ENCODE peak calls at places on chromosomes 2 and 18, in six cellular contexts. K is brain microvascular endothelial cell, M is adrenal gland, A is tibial artery, S is WERI-Rb-1, B is psoas muscle. U is an unnamed sample.

GRCh38 chr2:109166811-109167210 is 37.8 kb downstream of the SH3RF3 start:
- DNase-seq in K (peak; percentile 64), M (no peak), A (no peak), S (no peak), B (no peak), U (no peak)

GRCh38 chr2:74632209-74632938 is 15.8 kb downstream of the M1AP start:
- DNase-seq in K (peak; percentile 26), M (no peak), A (no peak), S (peak; percentile 56), B (no peak), U (peak; percentile 55)

GRCh38 chr2:103959174-103960125 is 894.5 kb upstream of the POU3F3 start:
- DNase-seq in K (peak; percentile 28), M (peak; percentile 2), A (no peak), S (peak; percentile 21), B (no peak), U (peak; percentile 9)

GRCh38 chr2:6782523-6783061 is 83.1 kb downstream of the CMPK2 start:
- DNase-seq in K (no peak), M (no peak), A (no peak), S (no peak), B (no peak), U (peak; percentile 86)

GRCh38 chr18:54958711-54959625 is at the start of gene CCDC68:
- DNase-seq in K (no peak), M (no peak), A (no peak), S (no peak), B (peak; percentile 58), U (peak; percentile 90)

GRCh38 chr18:3118195-3119010 is 101.4 kb downstream of the MYOM1 start:
- DNase-seq in K (no peak), M (peak; percentile 28), A (no peak), S (no peak), B (no peak), U (no peak)

GRCh38 chr2:162342841-162343240 is 1.1 kb upstream of the GCA start:
- DNase-seq in K (no peak), M (no peak), A (no peak), S (no peak), B (no peak), U (no peak)

GRCh38 chr2:64950226-64951160 is 38.7 kb upstream of the SLC1A4 start:
- DNase-seq in K (no peak), M (no peak), A (no peak), S (no peak), B (no peak), U (no peak)

GRCh38 chr2:178152977-178153376 is 40.7 kb downstream of the RBM45 start:
- DNase-seq in K (no peak), M (no peak), A (no peak), S (no peak), B (no peak), U (no peak)

GRCh38 chr2:230218411-230218810 is 1.4 kb downstream of the SP110 start:
- DNase-seq in K (no peak), M (no peak), A (no peak), S (no peak), B (no peak), U (no peak)

GRCh38 chr18:48939368-48940097 is 11.2 kb downstream of the SMAD7 start:
- DNase-seq in K (no peak), M (peak; percentile 52), A (no peak), S (no peak), B (no peak), U (no peak)

GRCh38 chr18:4068552-4069158 is 386.5 kb downstream of the DLGAP1 start:
- DNase-seq in K (peak; percentile 36), M (peak; percentile 67), A (no peak), S (peak; percentile 30), B (no peak), U (no peak)

GRCh38 chr18:79645291-79645983 is 34.2 kb upstream of the CTDP1 start:
- DNase-seq in K (no peak), M (no peak), A (no peak), S (no peak), B (no peak), U (no peak)

GRCh38 chr2:189542145-189542882 is 38.3 kb downstream of the SLC40A1 start:
- DNase-seq in K (no peak), M (peak; percentile 55), A (no peak), S (no peak), B (no peak), U (no peak)
- H3K27ac ChIP-seq in K (no peak overlapping the region), M (peak overlapping the region; percentile 50), A (peak overlapping the region; percentile 85), S (no peak overlapping the region), B (peak overlapping the region; percentile 7), U (no peak overlapping the region)

GRCh38 chr2:235048549-235048948 is 96.7 kb downstream of the SH3BP4 start:
- DNase-seq in K (no peak), M (peak; percentile 32), A (peak; percentile 51), S (no peak), B (no peak), U (no peak)

GRCh38 chr2:235051436-235052260 is 99.8 kb downstream of the SH3BP4 start:
- DNase-seq in K (peak; percentile 11), M (no peak), A (peak; percentile 56), S (no peak), B (peak; percentile 22), U (no peak)

GRCh38 chr2:235050992-235051351 is 99.2 kb downstream of the SH3BP4 start:
- DNase-seq in K (peak; percentile 92), M (peak; percentile 90), A (peak; percentile 96), S (peak; percentile 62), B (peak; percentile 91), U (peak; percentile 86)

GRCh38 chr2:235049069-235049468 is 97.3 kb downstream of the SH3BP4 start:
- DNase-seq in K (no peak), M (no peak), A (peak; percentile 49), S (no peak), B (no peak), U (no peak)

GRCh38 chr2:235049719-235050118 is 97.9 kb downstream of the SH3BP4 start:
- DNase-seq in K (no peak), M (no peak), A (peak; percentile 61), S (no peak), B (peak; percentile 22), U (no peak)
- H3K36me3 ChIP-seq in K (peaks cover 31% of the 10 kb centered on the region), M (no peaks in the 10 kb centered on the region), A (peaks cover 32% of the 10 kb centered on the region), S (peaks cover 85% of the 10 kb centered on the region), B (no peaks in the 10 kb centered on the region), U (no peaks in the 10 kb centered on the region)

DNA sequence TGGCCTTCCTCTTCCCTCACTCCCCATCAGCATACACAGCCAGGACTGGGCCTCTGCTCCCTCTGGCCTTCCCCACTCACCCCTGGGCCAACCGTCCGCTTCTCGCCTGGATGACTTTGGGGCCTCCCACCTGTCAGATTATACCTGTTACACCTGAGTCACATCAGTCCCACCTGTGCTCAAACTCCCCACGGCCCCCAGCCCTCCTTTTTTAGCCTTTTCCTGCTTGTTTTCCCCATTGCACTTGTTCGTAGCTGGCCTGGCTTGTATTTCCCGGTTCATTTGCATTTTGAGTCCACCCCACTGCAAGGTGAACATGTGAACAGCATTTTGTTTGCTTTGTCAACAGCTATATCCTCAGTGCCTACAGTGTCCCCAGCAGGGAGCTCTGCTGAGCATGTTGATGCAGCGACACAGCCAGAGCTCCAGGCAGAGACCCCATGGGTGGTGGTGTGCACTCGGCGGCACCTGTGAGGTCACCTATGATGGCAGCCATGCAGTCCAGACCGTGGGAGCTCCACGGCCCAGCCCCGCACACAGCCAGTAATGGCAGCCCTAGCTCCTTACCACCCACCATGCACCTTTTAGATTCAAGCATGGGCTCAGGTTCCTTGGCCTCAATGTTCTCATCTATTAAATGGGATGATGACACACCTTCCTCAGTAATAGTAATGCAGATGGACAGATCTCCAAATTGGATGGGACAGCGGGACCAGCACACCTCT is 276.4 kb upstream of the HS6ST1 start:
- DNase-seq in K (no peak), M (no peak), A (peak; percentile 48), S (no peak), B (no peak), U (no peak)
- TF ChIP-seq CTCF in K (peak; percentile 2), M (no peak), A (no peak), S (no peak), B (no peak), U (no peak)

DNA sequence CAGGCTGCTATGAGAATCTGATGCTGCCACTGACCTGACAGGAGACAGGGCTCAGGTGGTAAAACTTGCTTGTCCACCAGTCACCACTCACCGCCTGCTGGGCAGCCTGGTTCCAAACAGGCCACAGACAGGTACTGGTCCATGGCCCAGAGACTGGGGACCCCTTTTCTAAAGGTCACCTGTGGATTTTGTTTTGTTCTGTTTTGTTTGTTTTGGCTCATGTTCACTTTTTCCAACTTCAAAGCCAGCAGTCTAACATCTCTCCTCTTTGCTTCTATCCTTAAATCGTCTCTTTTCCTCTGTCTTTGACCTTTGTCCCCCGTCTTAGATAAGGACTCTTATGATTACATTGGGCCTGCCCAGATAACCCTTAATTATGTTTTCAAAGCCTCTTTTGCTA is 3.3 kb upstream of the CERKL start:
- DNase-seq in K (no peak), M (no peak), A (no peak), S (no peak), B (no peak), U (no peak)
- H3K27ac ChIP-seq in K (no peak overlapping the region), M (no peak overlapping the region), A (no peak overlapping the region), S (peak overlapping the region; percentile 6), B (no peak overlapping the region), U (no peak overlapping the region)

U was measured in left lung.